ENCODE peak calls at places on chromosome 17, in nine cellular contexts. S is endothelial cell, X is AG04450, I is PC-9, G is bronchial epithelial cell, R is progenitor cell of endocrine pancreas, T is cardiac fibroblast, M is type B pancreatic cell, K is glutamatergic neuron. L is an unnamed sample.

GRCh38 chr17:5584383-5584951 is at the start of gene NLRP1:
- DNase-seq in X (peak), M (no peak), G (peak), K (no peak), T (peak), S (no peak), R (no peak), I (no peak), L (no peak)

GRCh38 chr17:56217921-56218320 is 64.6 kb downstream of the ANKFN1 start:
- DNase-seq in X (no peak), I (no peak), S (no peak), K (no peak), G (no peak), T (no peak), R (no peak), M (no peak), L (no peak)

GRCh38 chr17:16250635-16251034 is 33.6 kb downstream of the PIGL start:
- DNase-seq in I (no peak), R (no peak), X (no peak), G (peak), M (no peak), K (no peak), T (peak), S (no peak), L (no peak)

GRCh38 chr17:38598536-38598935 is 7.2 kb downstream of the SRCIN1 start:
- DNase-seq in T (peak), S (peak), M (peak), K (peak), X (peak), R (peak), G (peak), I (peak), L (no peak)

GRCh38 chr17:2064980-2065785 is 10.3 kb downstream of the HIC1 start:
- DNase-seq in T (peak), G (peak), I (no peak), M (no peak), K (no peak), X (no peak), R (no peak), S (peak), L (no peak)

GRCh38 chr17:58587713-58588117 is 73.3 kb upstream of the MTMR4 start:
- DNase-seq in K (peak), T (peak), I (peak), S (peak), R (peak), X (no peak), G (peak), M (no peak), L (no peak)

GRCh38 chr17:33832295-33832694 is 422.8 kb upstream of the CCL2 start:
- DNase-seq in R (peak), K (no peak), I (no peak), S (no peak), X (no peak), T (no peak), G (no peak), M (no peak), L (no peak)

GRCh38 chr17:6506679-6507231 is 49.6 kb downstream of the PITPNM3 start:
- DNase-seq in K (no peak), X (no peak), S (no peak), G (peak), M (no peak), I (peak), T (peak), R (no peak), L (no peak)

GRCh38 chr17:74663566-74663965 is 40.0 kb upstream of the CD300E start:
- DNase-seq in G (peak), X (no peak), I (no peak), T (no peak), S (no peak), K (no peak), R (no peak), M (no peak), L (no peak)

GRCh38 chr17:14768923-14769322 is 468.0 kb downstream of the HS3ST3B1 start:
- DNase-seq in R (no peak), G (no peak), I (no peak), S (no peak), T (no peak), M (no peak), K (no peak), X (no peak), L (no peak)
- TF ChIP-seq CTCF in R (no peak), G (no peak), I (no peak), S (no peak), T (no peak), M (no peak), K (no peak), X (no peak), L (no peak)

DNA sequence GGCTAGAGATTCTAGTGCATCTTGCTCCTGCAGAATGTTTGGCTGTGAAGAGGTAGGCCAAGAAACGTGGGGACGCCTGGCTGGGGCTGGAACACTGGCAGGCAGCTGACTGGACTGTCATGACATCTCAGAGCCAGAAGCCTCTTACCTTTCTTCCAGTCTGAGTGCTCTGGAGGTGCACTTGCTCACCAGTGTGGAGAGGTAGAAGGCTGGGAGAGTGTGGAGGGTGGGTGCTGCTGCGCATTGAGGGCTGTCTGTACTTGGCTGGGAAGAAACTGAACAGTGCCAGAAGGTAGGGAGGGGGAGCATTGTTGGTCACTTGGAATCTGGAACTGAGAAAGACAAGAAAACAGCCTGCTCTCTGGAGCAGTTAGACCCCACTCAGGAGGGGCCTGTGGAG is 54.9 kb downstream of the KSR1 start:
- DNase-seq in K (no peak), R (no peak), S (no peak), M (no peak), G (no peak), X (no peak), T (no peak), I (no peak), L (no peak)
- TF ChIP-seq CTCF in K (no peak), R (no peak), S (no peak), M (no peak), G (no peak), X (no peak), T (no peak), I (no peak), L (no peak)

DNA sequence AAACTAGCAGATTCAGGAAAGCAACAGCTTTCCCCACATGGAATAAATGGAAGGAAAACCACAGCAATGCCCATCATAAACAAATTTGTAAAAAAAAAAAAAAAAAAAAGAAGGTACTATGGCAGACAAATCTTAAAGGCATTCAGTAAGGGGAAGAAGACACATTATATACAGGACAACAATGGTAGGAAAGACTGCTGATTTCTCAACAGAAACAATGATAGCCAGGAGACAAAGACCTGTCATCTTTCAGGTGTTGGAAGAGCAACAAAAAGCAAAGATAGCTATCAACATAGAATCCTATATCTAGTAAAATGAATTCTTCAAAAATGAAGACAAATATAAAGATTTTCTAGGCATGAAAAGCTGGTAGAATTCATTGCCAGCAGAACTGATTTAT is 65.9 kb downstream of the KCNJ2 start:
- DNase-seq in R (no peak), I (no peak), T (no peak), G (no peak), S (no peak), X (no peak), M (no peak), K (no peak), L (no peak)
- TF ChIP-seq CTCF in R (no peak), I (no peak), T (no peak), G (no peak), S (no peak), X (no peak), M (no peak), K (no peak), L (no peak)

GRCh38 chr17:40714473-40714872 is 10.9 kb upstream of the KRT24 start:
- DNase-seq in X (no peak), G (no peak), R (no peak), S (no peak), M (no peak), K (peak), I (no peak), T (no peak), L (no peak)

GRCh38 chr17:40720904-40721303 is 17.4 kb upstream of the KRT24 start:
- DNase-seq in R (no peak), S (no peak), K (no peak), G (no peak), M (no peak), T (no peak), I (no peak), X (no peak), L (no peak)

GRCh38 chr17:40722146-40722720 is 18.7 kb upstream of the KRT24 start:
- DNase-seq in G (peak), S (no peak), T (no peak), R (no peak), K (no peak), X (no peak), M (no peak), I (peak), L (no peak)

GRCh38 chr17:40717776-40718175 is 14.2 kb upstream of the KRT24 start:
- DNase-seq in M (no peak), R (no peak), X (no peak), I (no peak), S (no peak), G (no peak), K (no peak), T (no peak), L (no peak)

GRCh38 chr17:40718904-40719303 is 15.4 kb upstream of the KRT24 start:
- DNase-seq in T (no peak), I (peak), K (no peak), G (no peak), X (no peak), M (no peak), S (no peak), R (no peak), L (no peak)
- TF ChIP-seq CTCF in T (no peak), I (no peak), K (no peak), G (no peak), X (no peak), M (no peak), S (no peak), R (no peak), L (no peak)

GRCh38 chr17:9890124-9890523 is 14.9 kb downstream of the RCVRN start:
- DNase-seq in X (no peak), G (no peak), R (peak), M (no peak), S (peak), T (peak), I (no peak), K (peak), L (no peak)
- TF ChIP-seq CTCF in X (peak), G (peak), R (peak), M (peak), S (peak), T (no peak), I (peak), K (peak), L (no peak)

DNA sequence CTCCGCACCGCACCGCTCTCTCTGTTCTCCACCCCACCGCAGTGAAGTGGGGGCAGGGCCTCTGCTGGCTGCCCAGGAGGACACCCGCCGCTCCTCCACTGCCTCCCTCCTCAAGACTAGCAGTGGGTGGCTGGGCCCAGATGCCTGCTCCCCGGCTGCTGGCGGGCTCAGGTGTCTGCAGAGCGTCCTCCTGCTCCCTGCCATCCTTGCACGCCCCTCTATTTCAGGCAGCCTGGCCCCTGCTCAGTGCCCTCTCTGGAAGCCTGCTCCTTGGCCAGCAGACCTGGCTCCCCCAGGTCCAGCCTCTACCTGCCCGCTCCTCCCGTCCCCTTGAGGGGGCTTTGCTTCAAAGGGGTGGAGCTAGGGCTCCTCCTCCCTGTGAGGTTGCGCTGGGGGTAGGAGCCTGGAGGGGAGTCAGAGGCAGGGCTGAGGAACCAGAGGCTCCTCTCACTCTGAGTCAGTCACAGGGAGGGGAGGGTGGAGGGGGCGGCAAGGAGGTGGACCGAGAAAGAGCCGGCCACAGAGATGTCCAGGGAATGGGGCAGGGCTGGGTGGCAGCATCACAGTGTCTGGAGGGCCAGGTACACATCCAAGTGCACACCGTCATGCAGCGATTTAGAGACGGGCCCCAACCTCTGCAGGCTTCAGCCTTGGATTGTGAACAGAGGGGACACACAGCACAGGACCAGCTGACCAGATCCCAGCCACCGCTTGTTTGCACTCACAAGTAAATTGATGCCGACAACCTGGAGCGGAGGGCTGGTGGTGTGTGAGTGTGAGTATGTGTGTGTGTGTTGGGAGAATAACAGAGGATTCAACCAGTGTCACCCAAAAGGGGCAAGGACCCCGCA is 9.8 kb upstream of the TMEM92 start:
- DNase-seq in X (no peak), G (no peak), K (peak), R (no peak), S (no peak), T (no peak), M (no peak), I (peak), L (peak)
- TF ChIP-seq CTCF in X (no peak), G (no peak), K (no peak), R (no peak), S (no peak), T (no peak), M (no peak), I (no peak), L (no peak)

GRCh38 chr17:78855561-78856165 is 15.0 kb upstream of the USP36 start:
- DNase-seq in R (no peak), G (no peak), I (no peak), X (no peak), T (no peak), K (no peak), S (no peak), M (no peak), L (no peak)

GRCh38 chr17:78849026-78849425 is 8.4 kb upstream of the USP36 start:
- DNase-seq in R (no peak), K (no peak), T (no peak), X (no peak), M (no peak), S (no peak), G (no peak), I (no peak), L (no peak)

GRCh38 chr17:78854508-78854907 is 13.9 kb upstream of the USP36 start:
- DNase-seq in R (no peak), M (no peak), S (no peak), I (no peak), T (no peak), G (no peak), X (no peak), K (no peak), L (no peak)

GRCh38 chr17:78853926-78854394 is 13.3 kb upstream of the USP36 start:
- DNase-seq in M (no peak), I (no peak), S (no peak), T (no peak), X (no peak), R (no peak), K (no peak), G (no peak), L (no peak)

DNA sequence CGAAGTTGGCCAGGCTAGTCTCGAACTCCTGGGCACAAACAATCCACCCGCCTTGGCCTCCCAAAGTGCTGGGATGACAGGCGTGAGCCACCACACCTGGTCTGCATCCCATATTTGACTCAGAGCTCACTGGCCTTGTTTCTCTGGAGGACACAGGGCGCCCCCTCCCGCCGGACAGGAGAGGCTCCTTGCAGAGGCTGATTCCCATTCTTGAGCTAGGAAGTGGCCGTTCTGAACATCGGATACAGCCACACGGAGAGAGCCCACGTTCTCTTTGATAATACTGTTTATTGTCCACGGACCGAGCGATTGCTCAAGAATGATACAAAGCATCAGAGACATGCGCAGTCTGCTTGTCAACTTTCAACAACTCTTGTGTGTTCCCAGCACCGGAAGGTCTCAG is 12.1 kb upstream of the USP36 start:
- DNase-seq in I (no peak), R (no peak), K (no peak), G (no peak), S (peak), T (peak), M (no peak), X (no peak), L (no peak)
- TF ChIP-seq CTCF in I (no peak), R (no peak), K (no peak), G (no peak), S (no peak), T (peak), M (no peak), X (peak), L (no peak)

GRCh38 chr17:54749157-54749556 is 151.5 kb upstream of the TOM1L1 start:
- DNase-seq in G (no peak), I (peak), K (no peak), R (no peak), T (no peak), M (no peak), S (no peak), X (no peak), L (no peak)
- TF ChIP-seq CTCF in G (no peak), I (no peak), K (no peak), R (no peak), T (no peak), M (no peak), S (no peak), X (no peak), L (no peak)

DNA sequence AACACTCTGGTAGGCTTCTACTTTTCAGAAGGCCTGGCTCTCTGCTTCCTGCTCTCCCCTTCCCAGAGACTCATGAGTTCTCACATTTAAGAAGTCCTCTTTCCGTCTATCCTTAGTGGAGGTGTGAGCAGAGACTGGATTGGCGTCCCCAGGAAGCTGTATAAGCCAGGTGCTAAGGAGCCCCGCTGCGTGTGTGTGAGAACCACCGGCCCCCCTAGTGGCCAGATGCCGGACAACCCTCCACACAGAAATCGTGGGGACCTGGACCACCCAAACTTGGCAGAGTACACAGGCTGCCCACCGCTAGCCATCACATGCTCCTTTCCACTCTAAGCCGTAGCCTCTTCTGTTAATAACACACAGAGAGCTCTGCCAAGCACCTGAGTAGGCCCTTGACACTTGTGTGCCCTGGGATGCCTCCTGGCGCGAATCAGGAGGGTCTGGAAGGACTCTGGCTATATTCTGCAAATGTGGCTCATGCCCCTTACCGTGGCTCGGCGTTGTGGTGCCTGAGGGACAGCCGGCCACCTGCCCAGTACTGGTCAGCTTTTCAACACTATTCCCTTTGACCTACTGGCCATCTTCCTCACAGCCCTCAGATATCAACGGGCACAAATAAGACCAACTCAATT is 13.9 kb downstream of the CYB5D2 start:
- DNase-seq in K (peak), M (no peak), I (no peak), S (peak), G (no peak), R (no peak), T (no peak), X (no peak), L (no peak)
- TF ChIP-seq CTCF in K (no peak), M (peak), I (no peak), S (no peak), G (peak), R (peak), T (no peak), X (peak), L (no peak)

GRCh38 chr17:78391051-78391431 is 12.6 kb downstream of the PGS1 start:
- DNase-seq in I (no peak), S (no peak), R (no peak), G (no peak), K (no peak), M (no peak), T (no peak), X (no peak), L (no peak)

GRCh38 chr17:78391843-78392242 is 13.4 kb downstream of the PGS1 start:
- DNase-seq in R (no peak), S (no peak), T (peak), K (no peak), I (peak), M (no peak), X (no peak), G (peak), L (no peak)

GRCh38 chr17:78387982-78388941 is 9.8 kb downstream of the PGS1 start:
- DNase-seq in G (no peak), K (no peak), I (no peak), R (no peak), X (no peak), T (peak), S (no peak), M (no peak), L (no peak)

GRCh38 chr17:78392295-78392694 is 13.8 kb downstream of the PGS1 start:
- DNase-seq in M (no peak), X (no peak), G (no peak), S (no peak), I (no peak), R (no peak), K (no peak), T (no peak), L (no peak)

DNA sequence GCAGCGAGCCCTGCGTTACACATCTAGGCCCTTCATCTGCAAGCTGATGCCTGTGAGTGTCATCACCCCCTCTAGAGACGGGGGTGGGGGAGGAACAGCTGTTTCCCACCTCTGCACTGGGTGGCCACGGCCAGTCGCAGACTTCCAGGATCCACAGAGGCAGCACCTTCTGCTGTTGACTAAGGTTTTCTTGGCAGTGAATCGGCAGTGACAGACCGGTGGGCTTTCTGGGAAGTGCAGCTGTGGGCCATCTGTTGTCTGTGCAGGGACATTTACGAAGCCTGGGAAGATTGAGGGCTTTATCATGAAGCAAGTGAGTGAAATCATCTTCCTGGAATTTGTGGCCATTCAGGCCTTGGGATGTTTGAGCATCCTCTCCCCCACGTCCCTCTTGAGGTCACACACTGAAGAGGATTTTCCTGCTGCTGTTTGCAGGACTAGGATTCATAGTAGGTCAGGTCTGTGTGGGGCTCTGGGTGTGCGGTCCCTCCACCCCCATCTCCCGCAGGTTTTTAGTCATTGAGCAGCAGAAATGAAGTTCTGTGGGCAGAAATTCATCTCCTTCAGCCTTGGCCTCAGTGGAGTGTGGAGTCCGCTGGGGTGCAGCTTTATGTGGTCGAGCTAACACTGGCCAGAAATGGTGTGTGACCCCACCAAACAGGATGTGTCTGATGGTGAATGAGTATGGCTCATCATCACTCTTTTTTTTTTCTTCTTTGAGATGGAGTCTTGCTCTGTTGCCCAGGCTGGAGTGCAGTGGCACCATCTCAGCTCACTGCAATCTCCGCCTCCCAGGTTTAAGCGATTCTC is 12.0 kb downstream of the PGS1 start:
- DNase-seq in K (peak), I (no peak), M (no peak), G (no peak), R (no peak), X (peak), S (peak), T (peak), L (no peak)
- TF ChIP-seq CTCF in K (no peak), I (no peak), M (peak), G (no peak), R (peak), X (peak), S (peak), T (peak), L (no peak)